ENCODE peak calls at places on chromosome 10, in nine cellular contexts. I is small intestine, V is left ventricle myocardium inferior, U is bronchial epithelial cell, C is body of pancreas, S is cardiac muscle cell, R is lower lobe of right lung, X is colonic mucosa, G is fibroblast of lung. L is an unnamed sample. For H3K36me3, the result is how much of the 10 kb centered on the place peaks cover.

GRCh38 chr10:48501226-48501625 is 103.6 kb downstream of the ARHGAP22 start:
- DNase-seq in I (no peak), V (no peak), U (no peak), C (no peak), S (no peak), R (no peak), X (peak), G (no peak), L (no peak)

GRCh38 chr10:74755273-74755672 is 71.1 kb upstream of the KAT6B start:
- DNase-seq in I (no peak), V (no peak), U (no peak), C (no peak), S (no peak), R (no peak), X (no peak), G (no peak), L (no peak)

GRCh38 chr10:71746344-71747037 is 26.8 kb downstream of the VSIR start:
- DNase-seq in I (peak), V (peak), U (no peak), C (peak), S (peak), R (peak), X (peak), G (no peak), L (peak)

GRCh38 chr10:68105820-68106219 is 3.5 kb upstream of the MYPN start:
- DNase-seq in I (no peak), V (no peak), U (peak), C (no peak), S (no peak), R (no peak), X (no peak), G (peak), L (no peak)

GRCh38 chr10:133489816-133490588 is 36.3 kb downstream of the SCART1 start:
- DNase-seq in I (no peak), V (no peak), U (no peak), C (no peak), S (no peak), R (no peak), X (no peak), G (no peak), L (no peak)

GRCh38 chr10:77846718-77847311 is 79.7 kb downstream of the DLG5 start:
- DNase-seq in I (peak), V (peak), U (peak), C (peak), S (peak), R (peak), X (peak), G (peak), L (peak)

GRCh38 chr10:125162181-125162906 is 2.0 kb upstream of the CTBP2 start:
- DNase-seq in I (no peak), V (no peak), U (no peak), C (no peak), S (no peak), R (peak), X (peak), G (no peak), L (no peak)

GRCh38 chr10:31645786-31646185 is 282.8 kb downstream of the ARHGAP12 start:
- DNase-seq in I (no peak), V (no peak), U (peak), C (no peak), S (no peak), R (no peak), X (no peak), G (no peak), L (no peak)

GRCh38 chr10:73887038-73888015 is 13.0 kb upstream of the CAMK2G start:
- DNase-seq in I (peak), V (peak), U (peak), C (peak), S (no peak), R (peak), X (peak), G (peak), L (no peak)

GRCh38 chr10:105950410-105950809 is 1214.1 kb downstream of the SORCS1 start:
- DNase-seq in I (peak), V (peak), U (peak), C (peak), S (peak), R (peak), X (peak), G (peak), L (peak)

GRCh38 chr10:31101123-31101522 is 69.5 kb upstream of the ZNF438 start:
- DNase-seq in I (no peak), V (no peak), U (peak), C (no peak), S (no peak), R (no peak), X (no peak), G (peak), L (no peak)

GRCh38 chr10:88934900-88935672 is 17.5 kb downstream of the ACTA2 start:
- DNase-seq in I (peak), V (peak), U (peak), C (peak), S (peak), R (peak), X (peak), G (peak), L (peak)

GRCh38 chr10:69065406-69066361 is 22.2 kb upstream of the SRGN start:
- DNase-seq in I (no peak), V (peak), U (peak), C (peak), S (no peak), R (no peak), X (no peak), G (peak), L (no peak)

GRCh38 chr10:9342865-9343450 is 1288.5 kb downstream of the GATA3 start:
- DNase-seq in I (peak), V (no peak), U (peak), C (no peak), S (peak), R (no peak), X (no peak), G (peak), L (no peak)

GRCh38 chr10:49309691-49310371 is 10.9 kb downstream of the C10orf71 start:
- DNase-seq in I (no peak), V (no peak), U (no peak), C (no peak), S (no peak), R (no peak), X (no peak), G (no peak), L (no peak)

GRCh38 chr10:102710604-102711003 is 3.6 kb downstream of the ARL3 start:
- DNase-seq in I (no peak), V (no peak), U (peak), C (no peak), S (no peak), R (no peak), X (no peak), G (peak), L (no peak)

GRCh38 chr10:109880886-109881467 is 42.3 kb downstream of the XPNPEP1 start:
- DNase-seq in I (no peak), V (no peak), U (no peak), C (no peak), S (no peak), R (no peak), X (no peak), G (no peak), L (no peak)

DNA sequence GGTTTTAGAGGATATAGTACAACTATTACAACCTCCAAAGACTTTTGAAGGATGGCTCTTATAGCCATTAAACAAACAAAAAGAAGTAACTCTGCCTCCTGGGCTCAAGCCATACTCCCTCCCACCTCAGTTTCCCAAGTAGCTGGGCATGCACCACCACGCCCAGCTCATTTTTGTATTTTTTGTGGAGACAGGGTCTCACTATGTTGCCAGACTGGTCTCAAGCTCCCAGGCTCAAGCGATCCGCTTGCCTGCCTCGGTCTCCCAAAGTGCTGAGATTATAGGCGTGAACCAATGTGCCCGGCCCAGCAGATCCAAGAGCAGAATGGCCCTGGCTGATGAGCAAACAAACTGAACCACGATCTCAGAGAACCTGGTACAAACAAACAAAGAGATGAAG is 16.0 kb downstream of the NANOS1 start:
- DNase-seq in I (no peak), V (no peak), U (no peak), C (no peak), S (no peak), R (no peak), X (no peak), G (no peak), L (no peak)
- H3K36me3 ChIP-seq in I (under half), V (half or more), U (under half), C (under half), S (half or more), R (half or more), X (half or more), G (under half), L (under half)

GRCh38 chr10:1011696-1012095 is 14.0 kb downstream of the IDI2 start:
- DNase-seq in I (no peak), V (no peak), U (no peak), C (no peak), S (no peak), R (no peak), X (no peak), G (no peak), L (no peak)
- H3K36me3 ChIP-seq in I (under half), V (half or more), U (under half), C (under half), S (half or more), R (half or more), X (under half), G (under half), L (under half)

DNA sequence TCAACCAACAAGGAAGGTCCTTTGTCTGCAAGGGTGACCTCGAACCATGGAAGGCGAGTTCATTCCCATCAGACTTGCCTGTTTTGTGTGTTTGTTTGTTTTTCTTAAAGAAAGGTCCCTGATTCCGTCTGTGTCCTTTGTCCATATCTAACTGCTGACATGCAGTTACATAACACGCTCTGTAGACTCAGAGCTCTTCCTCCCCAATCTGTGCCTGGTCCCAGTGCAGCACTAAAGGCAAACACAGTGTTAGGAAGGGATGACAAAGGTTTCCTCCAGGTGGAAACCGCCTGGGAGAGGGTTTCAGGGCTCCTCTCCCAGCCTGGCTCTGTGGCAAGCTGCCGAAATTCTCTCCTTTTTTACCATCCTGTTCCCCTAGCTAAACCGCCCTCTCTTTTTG is 13.4 kb downstream of the JCAD start:
- DNase-seq in I (no peak), V (no peak), U (no peak), C (no peak), S (no peak), R (no peak), X (no peak), G (no peak), L (no peak)
- H3K36me3 ChIP-seq in I (under half), V (under half), U (under half), C (under half), S (under half), R (under half), X (under half), G (under half), L (under half)

DNA sequence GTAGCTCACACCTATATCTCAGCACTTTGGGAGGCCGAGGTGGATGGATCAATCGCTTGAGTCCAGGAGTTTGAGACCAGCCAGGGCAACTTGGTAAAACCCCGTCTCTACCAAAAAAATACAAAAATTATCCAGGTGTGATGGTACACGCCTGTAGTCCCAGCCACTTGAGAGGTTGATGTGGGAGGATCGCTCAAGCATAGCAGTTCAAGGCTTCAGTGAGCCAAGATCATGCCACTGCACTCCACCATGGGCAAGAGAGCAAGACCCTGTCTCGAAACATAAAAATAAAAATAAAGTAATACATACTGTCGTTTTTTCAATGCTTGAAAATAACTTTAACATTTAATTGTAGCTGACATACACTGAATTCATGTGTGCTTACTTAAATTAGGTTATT is 57.3 kb downstream of the REEP3 start:
- DNase-seq in I (no peak), V (no peak), U (no peak), C (no peak), S (no peak), R (no peak), X (no peak), G (no peak), L (no peak)
- H3K36me3 ChIP-seq in I (under half), V (under half), U (under half), C (under half), S (under half), R (under half), X (under half), G (under half), L (under half)

GRCh38 chr10:92493362-92493761 is 80.5 kb downstream of the IDE start:
- DNase-seq in I (no peak), V (no peak), U (no peak), C (no peak), S (no peak), R (no peak), X (no peak), G (no peak), L (no peak)

GRCh38 chr10:92490387-92490786 is 83.5 kb downstream of the IDE start:
- DNase-seq in I (no peak), V (no peak), U (peak), C (no peak), S (no peak), R (no peak), X (no peak), G (no peak), L (no peak)

GRCh38 chr10:92492748-92493240 is 81.1 kb downstream of the IDE start:
- DNase-seq in I (no peak), V (no peak), U (peak), C (no peak), S (no peak), R (no peak), X (no peak), G (no peak), L (no peak)

GRCh38 chr10:92494522-92494921 is 79.4 kb downstream of the IDE start:
- DNase-seq in I (no peak), V (no peak), U (no peak), C (no peak), S (no peak), R (no peak), X (no peak), G (peak), L (no peak)
- H3K36me3 ChIP-seq in I (under half), V (half or more), U (under half), C (under half), S (under half), R (half or more), X (under half), G (under half), L (under half)

GRCh38 chr10:6103591-6103990 is 14.8 kb downstream of the RBM17 start:
- DNase-seq in I (no peak), V (no peak), U (no peak), C (no peak), S (no peak), R (no peak), X (no peak), G (no peak), L (no peak)
- H3K36me3 ChIP-seq in I (under half), V (half or more), U (under half), C (under half), S (half or more), R (half or more), X (under half), G (under half), L (under half)